ENCODE peak calls at places on chromosome 3, in six cellular contexts. S is A549, M is IMR-90, B is SK-N-SH, X is HepG2, J is K562. L is an unnamed sample.

GRCh38 chr3:36477655-36478054 is 97.4 kb downstream of the STAC start:
- DNase-seq in X (no peak), M (no peak), B (no peak), J (no peak), S (no peak), L (no peak)

GRCh38 chr3:112672716-112673506 is 32.0 kb upstream of the CCDC80 start:
- DNase-seq in X (no peak), S (no peak), J (no peak), B (no peak), M (no peak), L (no peak)

GRCh38 chr3:56923546-56924224 is 121.9 kb upstream of the ARHGEF3 start:
- DNase-seq in J (no peak), X (no peak), M (peak), B (no peak), S (peak), L (no peak)

GRCh38 chr3:106007512-106007911 is 138.7 kb upstream of the CBLB start:
- DNase-seq in M (no peak), X (no peak), B (no peak), J (no peak), S (no peak), L (no peak)

GRCh38 chr3:14725564-14726420 is 50.9 kb downstream of the C3orf20 start:
- DNase-seq in B (no peak), J (no peak), M (peak), S (no peak), X (no peak), L (no peak)

GRCh38 chr3:180250172-180250571 is 213.4 kb upstream of the PEX5L start:
- DNase-seq in M (peak), J (no peak), X (no peak), B (no peak), S (no peak), L (no peak)

GRCh38 chr3:21755896-21756295 is 4.9 kb upstream of the ZNF385D start:
- DNase-seq in S (no peak), B (no peak), J (no peak), M (no peak), X (no peak), L (no peak)

GRCh38 chr3:20076296-20076997 is 36.2 kb downstream of the KAT2B start:
- DNase-seq in X (no peak), B (no peak), J (no peak), M (peak), S (no peak), L (no peak)

GRCh38 chr3:63976862-63977180 is 46.5 kb downstream of the PSMD6 start:
- DNase-seq in X (no peak), J (no peak), B (no peak), M (no peak), S (no peak), L (no peak)

GRCh38 chr3:45546636-45547201 is 47.8 kb upstream of the LIMD1 start:
- DNase-seq in S (peak), J (peak), M (no peak), B (no peak), X (peak), L (no peak)

GRCh38 chr3:157042226-157042625 is 117.7 kb downstream of the CCNL1 start:
- DNase-seq in X (no peak), B (no peak), M (no peak), S (no peak), J (no peak), L (no peak)

GRCh38 chr3:119598410-119599098 is 869 bp downstream of the PLA1A start:
- DNase-seq in X (no peak), S (no peak), B (no peak), M (no peak), J (no peak), L (peak)

GRCh38 chr3:122105626-122106025 is 50.5 kb downstream of the CD86 start:
- DNase-seq in S (no peak), J (no peak), B (no peak), M (peak), X (no peak), L (no peak)

GRCh38 chr3:11705049-11705448 is 61.3 kb upstream of the VGLL4 start:
- DNase-seq in S (no peak), B (no peak), M (no peak), X (no peak), J (peak), L (no peak)

GRCh38 chr3:100810671-100811070 is 101.4 kb downstream of the TFG start:
- DNase-seq in B (no peak), J (no peak), X (no peak), M (peak), S (no peak), L (no peak)

GRCh38 chr3:4597204-4597985 is 104.2 kb downstream of the ITPR1 start:
- DNase-seq in X (no peak), B (no peak), M (no peak), S (no peak), J (no peak), L (no peak)

GRCh38 chr3:52406231-52406661 is 38.7 kb downstream of the SEMA3G start:
- DNase-seq in S (no peak), X (no peak), M (no peak), J (no peak), B (no peak), L (no peak)

GRCh38 chr3:144053121-144053520 is 81.5 kb downstream of the DIPK2A start:
- DNase-seq in X (no peak), B (no peak), J (no peak), M (peak), S (no peak), L (no peak)

GRCh38 chr3:37477275-37477674 is 302.9 kb upstream of the LRRFIP2 start:
- DNase-seq in X (no peak), M (no peak), S (no peak), B (peak), J (no peak), L (no peak)

GRCh38 chr3:79985866-79986265 is 218.1 kb upstream of the ROBO1 start:
- DNase-seq in J (no peak), X (no peak), S (no peak), B (no peak), M (no peak), L (no peak)

GRCh38 chr3:177481329-177481728 is 284.0 kb upstream of the TBL1XR1 start:
- DNase-seq in B (no peak), M (no peak), X (no peak), S (no peak), J (no peak), L (no peak)

GRCh38 chr3:157920804-157921203 is 185.4 kb downstream of the SHOX2 start:
- DNase-seq in X (no peak), M (no peak), J (no peak), S (no peak), B (no peak), L (no peak)

GRCh38 chr3:87272718-87273337 is 3.6 kb downstream of the POU1F1 start:
- DNase-seq in X (no peak), B (no peak), S (no peak), J (no peak), M (no peak), L (no peak)

GRCh38 chr3:56547486-56547885 is 9.5 kb upstream of the CCDC66 start:
- DNase-seq in M (no peak), J (no peak), B (peak), S (peak), X (no peak), L (no peak)

GRCh38 chr3:62143843-62144450 is 229.4 kb downstream of the FEZF2 start:
- DNase-seq in M (no peak), B (no peak), X (no peak), J (no peak), S (no peak), L (no peak)

GRCh38 chr3:120368172-120368571 is 19.0 kb upstream of the LRRC58 start:
- DNase-seq in J (no peak), X (no peak), M (no peak), S (no peak), B (no peak), L (no peak)

GRCh38 chr3:99472385-99472784 is 166.0 kb upstream of the COL8A1 start:
- DNase-seq in B (no peak), S (no peak), J (no peak), X (no peak), M (no peak), L (no peak)

GRCh38 chr3:136659253-136659652 is 92.9 kb downstream of the STAG1 start:
- DNase-seq in S (peak), J (peak), B (peak), X (no peak), M (peak), L (no peak)

GRCh38 chr3:53097887-53098286 is 32.3 kb downstream of the RFT1 start:
- DNase-seq in M (no peak), B (no peak), X (no peak), J (no peak), S (no peak), L (no peak)

GRCh38 chr3:95705786-95706418 is 1108.5 kb upstream of the EPHA6 start:
- DNase-seq in J (no peak), X (peak), M (no peak), B (no peak), S (peak), L (no peak)

GRCh38 chr3:13704174-13704573 is 155.2 kb downstream of the FBLN2 start:
- DNase-seq in S (no peak), M (no peak), X (no peak), B (no peak), J (no peak), L (no peak)

GRCh38 chr3:48088056-48088748 is 72.0 kb upstream of the MAP4 start:
- DNase-seq in J (peak), M (no peak), B (peak), X (no peak), S (peak), L (no peak)

GRCh38 chr3:138206196-138206595 is 19.1 kb downstream of the ARMC8 start:
- DNase-seq in S (no peak), J (no peak), M (no peak), X (no peak), B (no peak), L (no peak)

GRCh38 chr3:3705090-3705775 is 94.0 kb upstream of the LRRN1 start:
- DNase-seq in B (no peak), M (no peak), S (no peak), X (no peak), J (no peak), L (no peak)

GRCh38 chr3:73718326-73719110 is 93.8 kb upstream of the PDZRN3 start:
- DNase-seq in X (no peak), B (no peak), M (no peak), S (no peak), J (no peak), L (no peak)

GRCh38 chr3:134326760-134327593 is 47.3 kb downstream of the AMOTL2 start:
- DNase-seq in J (no peak), S (peak), X (peak), B (no peak), M (peak), L (no peak)
- TF ChIP-seq SMC3 in J (no peak), S (peak), X (no peak), B (no peak), M (no peak), L (no peak)

GRCh38 chr3:197253243-197253947 is 45.0 kb downstream of the DLG1 start:
- DNase-seq in X (no peak), M (no peak), S (no peak), B (no peak), J (no peak), L (no peak)
- TF ChIP-seq SMC3 in X (no peak), M (no peak), S (no peak), B (no peak), J (no peak), L (no peak)

DNA sequence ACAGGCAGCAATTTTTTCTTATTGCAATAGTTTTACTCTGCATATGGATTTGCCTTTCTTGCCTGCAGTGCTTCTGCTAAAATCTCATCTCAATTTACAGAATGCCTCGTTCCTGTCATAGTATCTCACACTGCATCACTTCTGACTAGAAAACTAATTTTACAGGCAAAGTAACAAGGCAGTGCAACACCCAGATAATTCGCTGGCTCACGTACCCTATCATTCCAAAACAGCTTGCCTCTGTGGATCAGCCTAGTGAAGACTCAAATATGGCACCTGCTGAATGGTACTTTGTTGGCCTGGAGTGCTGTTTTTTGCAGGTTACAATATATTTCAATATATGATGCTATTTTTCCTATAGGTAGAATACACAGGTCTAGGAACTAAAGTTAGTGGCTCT is 5.3 kb downstream of the EIF5A2 start:
- DNase-seq in M (no peak), S (no peak), B (no peak), X (no peak), J (peak), L (no peak)
- TF ChIP-seq SMC3 in M (no peak), S (no peak), B (no peak), X (no peak), J (no peak), L (no peak)

GRCh38 chr3:54746722-54747121 is 181.1 kb downstream of the LRTM1 start:
- DNase-seq in B (no peak), S (no peak), M (no peak), X (no peak), J (no peak), L (no peak)
- TF ChIP-seq SMC3 in B (no peak), S (no peak), M (no peak), X (no peak), J (no peak), L (no peak)

GRCh38 chr3:24323272-24323671 is 171.4 kb downstream of the THRB start:
- DNase-seq in J (no peak), S (no peak), B (no peak), X (no peak), M (no peak), L (no peak)
- TF ChIP-seq SMC3 in J (no peak), S (no peak), B (no peak), X (no peak), M (no peak), L (no peak)

GRCh38 chr3:195807681-195808121 is 4.0 kb downstream of the MUC4 start:
- DNase-seq in M (no peak), X (no peak), B (no peak), J (no peak), S (no peak), L (no peak)
- TF ChIP-seq SMC3 in M (no peak), X (no peak), B (no peak), J (no peak), S (no peak), L (no peak)

DNA sequence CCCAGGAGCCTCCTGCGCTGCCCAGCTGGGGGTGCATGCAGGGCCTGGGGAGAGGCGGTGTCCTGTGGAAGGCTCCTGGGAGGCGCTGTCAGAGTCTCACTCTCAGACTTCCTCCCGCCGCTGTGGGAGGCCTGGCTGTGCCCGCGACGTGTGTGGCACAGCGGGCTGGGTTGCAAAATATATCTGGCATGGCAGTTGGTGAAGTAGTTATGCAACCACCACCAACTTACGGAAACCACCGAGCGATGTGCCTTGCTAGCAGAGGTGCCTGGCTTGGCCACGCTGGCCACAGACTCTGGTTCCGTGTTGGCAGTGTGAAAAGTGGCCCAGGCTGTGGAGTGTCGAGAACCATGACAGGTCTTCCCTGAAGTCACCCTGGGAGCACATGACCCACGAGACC is 30.6 kb upstream of the GATA2 start:
- DNase-seq in B (no peak), X (no peak), S (no peak), J (no peak), M (no peak), L (no peak)
- TF ChIP-seq SMC3 in B (no peak), X (no peak), S (no peak), J (no peak), M (no peak), L (no peak)